ENCODE peak calls at places on chromosomes 2 and 18, in nine cellular contexts. One of them, this sample, is unnamed.

GRCh38 chr2:39118786-39119499 is 1.9 kb downstream of the SOS1 start:
- DNase-seq in adrenal gland: no peak
- DNase-seq in T-cell: no peak
- DNase-seq in stimulated activated CD8-positive, alpha-beta memory T cell treated with anti-CD3 and anti-CD28 coated beads, Interleukin-15, amount 100 ng/mL, for 24 hours: no peak
- DNase-seq in HFFc6: no peak
- DNase-seq in cardiac muscle cell: peak
- DNase-seq in AG08395: peak
- DNase-seq in HT1080: no peak
- DNase-seq in nucleus accumbens: no peak
- DNase-seq in this sample: peak

GRCh38 chr18:44781890-44782289 is 101.2 kb downstream of the SETBP1 start:
- DNase-seq in adrenal gland: no peak
- DNase-seq in T-cell: no peak
- DNase-seq in stimulated activated CD8-positive, alpha-beta memory T cell treated with anti-CD3 and anti-CD28 coated beads, Interleukin-15, amount 100 ng/mL, for 24 hours: no peak
- DNase-seq in HFFc6: no peak
- DNase-seq in cardiac muscle cell: peak
- DNase-seq in AG08395: peak
- DNase-seq in HT1080: peak
- DNase-seq in nucleus accumbens: no peak
- DNase-seq in this sample: no peak

GRCh38 chr18:49228182-49228581 is 232.3 kb downstream of the DYM start:
- DNase-seq in adrenal gland: no peak
- DNase-seq in T-cell: no peak
- DNase-seq in stimulated activated CD8-positive, alpha-beta memory T cell treated with anti-CD3 and anti-CD28 coated beads, Interleukin-15, amount 100 ng/mL, for 24 hours: no peak
- DNase-seq in HFFc6: no peak
- DNase-seq in cardiac muscle cell: no peak
- DNase-seq in AG08395: no peak
- DNase-seq in HT1080: no peak
- DNase-seq in nucleus accumbens: no peak
- DNase-seq in this sample: no peak

GRCh38 chr2:170123593-170123992 is 54.4 kb upstream of the MYO3B start:
- DNase-seq in adrenal gland: no peak
- DNase-seq in T-cell: no peak
- DNase-seq in stimulated activated CD8-positive, alpha-beta memory T cell treated with anti-CD3 and anti-CD28 coated beads, Interleukin-15, amount 100 ng/mL, for 24 hours: no peak
- DNase-seq in HFFc6: no peak
- DNase-seq in cardiac muscle cell: peak
- DNase-seq in AG08395: no peak
- DNase-seq in HT1080: peak
- DNase-seq in nucleus accumbens: no peak
- DNase-seq in this sample: no peak

GRCh38 chr18:42892181-42892580 is 223.3 kb downstream of the RIT2 start:
- DNase-seq in adrenal gland: no peak
- DNase-seq in T-cell: no peak
- DNase-seq in stimulated activated CD8-positive, alpha-beta memory T cell treated with anti-CD3 and anti-CD28 coated beads, Interleukin-15, amount 100 ng/mL, for 24 hours: no peak
- DNase-seq in HFFc6: no peak
- DNase-seq in cardiac muscle cell: no peak
- DNase-seq in AG08395: no peak
- DNase-seq in HT1080: no peak
- DNase-seq in nucleus accumbens: no peak
- DNase-seq in this sample: no peak

GRCh38 chr2:234690569-234691225 is 193.8 kb upstream of the ARL4C start:
- DNase-seq in adrenal gland: peak
- DNase-seq in T-cell: no peak
- DNase-seq in stimulated activated CD8-positive, alpha-beta memory T cell treated with anti-CD3 and anti-CD28 coated beads, Interleukin-15, amount 100 ng/mL, for 24 hours: no peak
- DNase-seq in HFFc6: no peak
- DNase-seq in cardiac muscle cell: no peak
- DNase-seq in AG08395: no peak
- DNase-seq in HT1080: no peak
- DNase-seq in nucleus accumbens: no peak
- DNase-seq in this sample: no peak

GRCh38 chr2:158501301-158501700 is 44.5 kb downstream of the PKP4 start:
- DNase-seq in adrenal gland: no peak
- DNase-seq in T-cell: no peak
- DNase-seq in stimulated activated CD8-positive, alpha-beta memory T cell treated with anti-CD3 and anti-CD28 coated beads, Interleukin-15, amount 100 ng/mL, for 24 hours: no peak
- DNase-seq in HFFc6: no peak
- DNase-seq in cardiac muscle cell: no peak
- DNase-seq in AG08395: no peak
- DNase-seq in HT1080: no peak
- DNase-seq in nucleus accumbens: peak
- DNase-seq in this sample: peak

GRCh38 chr2:49351531-49351930 is 197.2 kb upstream of the FSHR start:
- DNase-seq in adrenal gland: no peak
- DNase-seq in T-cell: no peak
- DNase-seq in stimulated activated CD8-positive, alpha-beta memory T cell treated with anti-CD3 and anti-CD28 coated beads, Interleukin-15, amount 100 ng/mL, for 24 hours: no peak
- DNase-seq in HFFc6: no peak
- DNase-seq in cardiac muscle cell: no peak
- DNase-seq in AG08395: no peak
- DNase-seq in HT1080: no peak
- DNase-seq in nucleus accumbens: no peak
- DNase-seq in this sample: no peak

GRCh38 chr2:166106431-166107015 is 21.3 kb downstream of the SCN1A start:
- DNase-seq in adrenal gland: no peak
- DNase-seq in T-cell: no peak
- DNase-seq in stimulated activated CD8-positive, alpha-beta memory T cell treated with anti-CD3 and anti-CD28 coated beads, Interleukin-15, amount 100 ng/mL, for 24 hours: no peak
- DNase-seq in HFFc6: no peak
- DNase-seq in cardiac muscle cell: peak
- DNase-seq in AG08395: no peak
- DNase-seq in HT1080: peak
- DNase-seq in nucleus accumbens: no peak
- DNase-seq in this sample: no peak

GRCh38 chr18:32769242-32770180 is 3.3 kb downstream of the KLHL14 start:
- DNase-seq in adrenal gland: no peak
- DNase-seq in T-cell: no peak
- DNase-seq in stimulated activated CD8-positive, alpha-beta memory T cell treated with anti-CD3 and anti-CD28 coated beads, Interleukin-15, amount 100 ng/mL, for 24 hours: no peak
- DNase-seq in HFFc6: no peak
- DNase-seq in cardiac muscle cell: no peak
- DNase-seq in AG08395: no peak
- DNase-seq in HT1080: no peak
- DNase-seq in nucleus accumbens: no peak
- DNase-seq in this sample: no peak

GRCh38 chr2:88582030-88582429 is 45.2 kb downstream of the EIF2AK3 start:
- DNase-seq in adrenal gland: no peak
- DNase-seq in T-cell: no peak
- DNase-seq in stimulated activated CD8-positive, alpha-beta memory T cell treated with anti-CD3 and anti-CD28 coated beads, Interleukin-15, amount 100 ng/mL, for 24 hours: no peak
- DNase-seq in HFFc6: no peak
- DNase-seq in cardiac muscle cell: no peak
- DNase-seq in AG08395: no peak
- DNase-seq in HT1080: peak
- DNase-seq in nucleus accumbens: no peak
- DNase-seq in this sample: no peak

GRCh38 chr2:229731916-229732315 is 17.6 kb upstream of the DNER start:
- DNase-seq in adrenal gland: peak
- DNase-seq in T-cell: no peak
- DNase-seq in stimulated activated CD8-positive, alpha-beta memory T cell treated with anti-CD3 and anti-CD28 coated beads, Interleukin-15, amount 100 ng/mL, for 24 hours: no peak
- DNase-seq in HFFc6: peak
- DNase-seq in cardiac muscle cell: peak
- DNase-seq in AG08395: no peak
- DNase-seq in HT1080: no peak
- DNase-seq in nucleus accumbens: no peak
- DNase-seq in this sample: no peak

GRCh38 chr2:176560296-176560695 is 291.1 kb downstream of the MTX2 start:
- DNase-seq in adrenal gland: no peak
- DNase-seq in T-cell: no peak
- DNase-seq in stimulated activated CD8-positive, alpha-beta memory T cell treated with anti-CD3 and anti-CD28 coated beads, Interleukin-15, amount 100 ng/mL, for 24 hours: no peak
- DNase-seq in HFFc6: peak
- DNase-seq in cardiac muscle cell: no peak
- DNase-seq in AG08395: peak
- DNase-seq in HT1080: no peak
- DNase-seq in nucleus accumbens: no peak
- DNase-seq in this sample: no peak

GRCh38 chr2:16658082-16658481 is 7.6 kb downstream of the CYRIA start:
- DNase-seq in adrenal gland: no peak
- DNase-seq in T-cell: no peak
- DNase-seq in stimulated activated CD8-positive, alpha-beta memory T cell treated with anti-CD3 and anti-CD28 coated beads, Interleukin-15, amount 100 ng/mL, for 24 hours: no peak
- DNase-seq in HFFc6: no peak
- DNase-seq in cardiac muscle cell: no peak
- DNase-seq in AG08395: no peak
- DNase-seq in HT1080: no peak
- DNase-seq in nucleus accumbens: no peak
- DNase-seq in this sample: no peak

GRCh38 chr18:61664413-61665084 is 228.3 kb downstream of the RNF152 start:
- DNase-seq in adrenal gland: no peak
- DNase-seq in T-cell: no peak
- DNase-seq in stimulated activated CD8-positive, alpha-beta memory T cell treated with anti-CD3 and anti-CD28 coated beads, Interleukin-15, amount 100 ng/mL, for 24 hours: no peak
- DNase-seq in HFFc6: no peak
- DNase-seq in cardiac muscle cell: no peak
- DNase-seq in AG08395: no peak
- DNase-seq in HT1080: no peak
- DNase-seq in nucleus accumbens: no peak
- DNase-seq in this sample: no peak

GRCh38 chr18:76875390-76876330 is 53.3 kb downstream of the ZNF236 start:
- DNase-seq in adrenal gland: peak
- DNase-seq in T-cell: no peak
- DNase-seq in stimulated activated CD8-positive, alpha-beta memory T cell treated with anti-CD3 and anti-CD28 coated beads, Interleukin-15, amount 100 ng/mL, for 24 hours: no peak
- DNase-seq in HFFc6: no peak
- DNase-seq in cardiac muscle cell: peak
- DNase-seq in AG08395: no peak
- DNase-seq in HT1080: peak
- DNase-seq in nucleus accumbens: no peak
- DNase-seq in this sample: peak

GRCh38 chr18:59265246-59266018 is 7.8 kb downstream of the RAX start:
- DNase-seq in adrenal gland: no peak
- DNase-seq in T-cell: no peak
- DNase-seq in stimulated activated CD8-positive, alpha-beta memory T cell treated with anti-CD3 and anti-CD28 coated beads, Interleukin-15, amount 100 ng/mL, for 24 hours: no peak
- DNase-seq in HFFc6: no peak
- DNase-seq in cardiac muscle cell: peak
- DNase-seq in AG08395: peak
- DNase-seq in HT1080: no peak
- DNase-seq in nucleus accumbens: no peak
- DNase-seq in this sample: no peak

GRCh38 chr2:9330639-9331270 is 92.6 kb downstream of the ITGB1BP1 start:
- DNase-seq in adrenal gland: no peak
- DNase-seq in T-cell: no peak
- DNase-seq in stimulated activated CD8-positive, alpha-beta memory T cell treated with anti-CD3 and anti-CD28 coated beads, Interleukin-15, amount 100 ng/mL, for 24 hours: no peak
- DNase-seq in HFFc6: no peak
- DNase-seq in cardiac muscle cell: no peak
- DNase-seq in AG08395: no peak
- DNase-seq in HT1080: no peak
- DNase-seq in nucleus accumbens: peak
- DNase-seq in this sample: no peak

GRCh38 chr2:174634130-174635014 is 36.8 kb upstream of the WIPF1 start:
- DNase-seq in adrenal gland: peak
- DNase-seq in T-cell: no peak
- DNase-seq in stimulated activated CD8-positive, alpha-beta memory T cell treated with anti-CD3 and anti-CD28 coated beads, Interleukin-15, amount 100 ng/mL, for 24 hours: no peak
- DNase-seq in HFFc6: no peak
- DNase-seq in cardiac muscle cell: no peak
- DNase-seq in AG08395: no peak
- DNase-seq in HT1080: no peak
- DNase-seq in nucleus accumbens: no peak
- DNase-seq in this sample: peak

GRCh38 chr18:22790545-22791415 is 142.3 kb upstream of the RBBP8 start:
- DNase-seq in adrenal gland: no peak
- DNase-seq in T-cell: no peak
- DNase-seq in stimulated activated CD8-positive, alpha-beta memory T cell treated with anti-CD3 and anti-CD28 coated beads, Interleukin-15, amount 100 ng/mL, for 24 hours: no peak
- DNase-seq in HFFc6: no peak
- DNase-seq in cardiac muscle cell: no peak
- DNase-seq in AG08395: no peak
- DNase-seq in HT1080: no peak
- DNase-seq in nucleus accumbens: no peak
- DNase-seq in this sample: no peak

This sample was measured in midbrain.